ENCODE peak calls at places on chromosomes 16 and 17, in four cellular contexts. N is left ventricle myocardium inferior, L is NCI-H748 treated with DMSO at 0.1 percent for 48 hours, O is adrenal gland. R is an unnamed sample.
A peak's percentile ranks its signal among the peaks of the same experiment; 100 is the strongest.

GRCh38 chr17:39863918-39864746 is at the start of gene IKZF3:
- DNase-seq in N (peak; percentile 21), L (no peak), O (peak; percentile 45), R (no peak)

GRCh38 chr16:49596699-49597291 is 223.2 kb downstream of the C16orf78 start:
- DNase-seq in N (no peak), L (no peak), O (peak; percentile 10), R (no peak)

GRCh38 chr16:67995423-67995822 is 3.9 kb downstream of the DPEP2 start:
- DNase-seq in N (no peak), L (no peak), O (no peak), R (no peak)

GRCh38 chr17:40724656-40725055 is 21.1 kb upstream of the KRT24 start:
- DNase-seq in N (no peak), L (no peak), O (no peak), R (no peak)

GRCh38 chr17:51185763-51186332 is 19.6 kb downstream of the NME2 start:
- DNase-seq in N (no peak), L (no peak), O (no peak), R (no peak)

GRCh38 chr17:82647593-82648164 is 565 bp downstream of the WDR45B start:
- DNase-seq in N (no peak), L (no peak), O (peak; percentile 68), R (no peak)

GRCh38 chr17:68611353-68612227 is 10.4 kb upstream of the FAM20A start:
- DNase-seq in N (no peak), L (no peak), O (no peak), R (no peak)

GRCh38 chr17:12961655-12962054 is 56.2 kb downstream of the ELAC2 start:
- DNase-seq in N (no peak), L (no peak), O (no peak), R (no peak)

GRCh38 chr16:51545951-51546350 is 394.9 kb upstream of the SALL1 start:
- DNase-seq in N (no peak), L (no peak), O (no peak), R (no peak)

GRCh38 chr16:50425648-50426047 is 56.9 kb upstream of the BRD7 start:
- DNase-seq in N (no peak), L (no peak), O (no peak), R (no peak)

GRCh38 chr17:18362509-18363020 is 785 bp downstream of the SHMT1 start:
- DNase-seq in N (peak; percentile 69), L (no peak), O (peak; percentile 58), R (no peak)

GRCh38 chr17:78263063-78263735 is 31.8 kb downstream of the TMEM235 start:
- DNase-seq in N (peak; percentile 57), L (no peak), O (no peak), R (no peak)